ENCODE peak calls at places on chromosomes 12 and 14, in nine cellular contexts. One of them, this sample, is unnamed.

GRCh38 chr14:60183724-60184596 is 18.8 kb upstream of the DHRS7 start:
- DNase-seq in testis: no peak
- DNase-seq in GM06990: peak; percentile 50
- DNase-seq in tibial nerve: no peak
- DNase-seq in lung: no peak
- DNase-seq in psoas muscle: no peak
- DNase-seq in choroid plexus epithelial cell: peak; percentile 87
- DNase-seq in lower leg skin: no peak
- DNase-seq in cardiac fibroblast: peak; percentile 85
- DNase-seq in this sample: no peak

GRCh38 chr14:86672071-86672470 is 1142.1 kb downstream of the FLRT2 start:
- DNase-seq in testis: no peak
- DNase-seq in lower leg skin: no peak
- DNase-seq in lung: no peak
- DNase-seq in psoas muscle: no peak
- DNase-seq in choroid plexus epithelial cell: no peak
- DNase-seq in tibial nerve: no peak
- DNase-seq in GM06990: no peak
- DNase-seq in cardiac fibroblast: no peak
- DNase-seq in this sample: no peak

GRCh38 chr12:66331814-66332213 is 29.5 kb downstream of the HELB start:
- DNase-seq in cardiac fibroblast: no peak
- DNase-seq in lung: no peak
- DNase-seq in lower leg skin: no peak
- DNase-seq in choroid plexus epithelial cell: no peak
- DNase-seq in psoas muscle: no peak
- DNase-seq in testis: no peak
- DNase-seq in GM06990: no peak
- DNase-seq in tibial nerve: no peak
- DNase-seq in this sample: no peak

GRCh38 chr12:28286352-28286751 is 96.1 kb downstream of the CCDC91 start:
- DNase-seq in choroid plexus epithelial cell: no peak
- DNase-seq in testis: no peak
- DNase-seq in GM06990: no peak
- DNase-seq in cardiac fibroblast: no peak
- DNase-seq in psoas muscle: no peak
- DNase-seq in lower leg skin: no peak
- DNase-seq in tibial nerve: no peak
- DNase-seq in lung: no peak
- DNase-seq in this sample: no peak

GRCh38 chr12:131132118-131132892 is 178.6 kb downstream of the ADGRD1 start:
- DNase-seq in cardiac fibroblast: peak; percentile 27
- DNase-seq in tibial nerve: peak; percentile 62
- DNase-seq in lung: peak; percentile 63
- DNase-seq in GM06990: peak; percentile 64
- DNase-seq in psoas muscle: peak; percentile 82
- DNase-seq in testis: peak; percentile 86
- DNase-seq in choroid plexus epithelial cell: peak; percentile 65
- DNase-seq in lower leg skin: peak; percentile 92
- DNase-seq in this sample: no peak

GRCh38 chr12:19129486-19130223 is at the start of gene PLEKHA5:
- DNase-seq in lower leg skin: peak; percentile 92
- DNase-seq in cardiac fibroblast: peak; percentile 63
- DNase-seq in lung: peak; percentile 59
- DNase-seq in testis: peak; percentile 77
- DNase-seq in psoas muscle: peak; percentile 76
- DNase-seq in choroid plexus epithelial cell: peak; percentile 81
- DNase-seq in tibial nerve: peak; percentile 35
- DNase-seq in GM06990: peak; percentile 8
- DNase-seq in this sample: no peak

GRCh38 chr12:39103552-39104165 is 198.3 kb upstream of the CPNE8 start:
- DNase-seq in GM06990: no peak
- DNase-seq in choroid plexus epithelial cell: peak; percentile 67
- DNase-seq in tibial nerve: no peak
- DNase-seq in testis: peak; percentile 19
- DNase-seq in lung: no peak
- DNase-seq in lower leg skin: no peak
- DNase-seq in psoas muscle: no peak
- DNase-seq in cardiac fibroblast: peak; percentile 82
- DNase-seq in this sample: no peak

GRCh38 chr12:91677556-91677955 is 468.1 kb downstream of the BTG1 start:
- DNase-seq in choroid plexus epithelial cell: no peak
- DNase-seq in lower leg skin: no peak
- DNase-seq in GM06990: no peak
- DNase-seq in psoas muscle: no peak
- DNase-seq in lung: no peak
- DNase-seq in tibial nerve: no peak
- DNase-seq in cardiac fibroblast: no peak
- DNase-seq in testis: no peak
- DNase-seq in this sample: no peak

GRCh38 chr12:17949558-17950141 is 140.3 kb downstream of the RERGL start:
- DNase-seq in tibial nerve: no peak
- DNase-seq in testis: no peak
- DNase-seq in psoas muscle: peak; percentile 28
- DNase-seq in lower leg skin: peak; percentile 54
- DNase-seq in GM06990: no peak
- DNase-seq in choroid plexus epithelial cell: no peak
- DNase-seq in lung: no peak
- DNase-seq in cardiac fibroblast: no peak
- DNase-seq in this sample: no peak

GRCh38 chr12:79370021-79370420 is 320.7 kb downstream of the PAWR start:
- DNase-seq in lung: no peak
- DNase-seq in choroid plexus epithelial cell: peak; percentile 50
- DNase-seq in cardiac fibroblast: no peak
- DNase-seq in testis: no peak
- DNase-seq in GM06990: no peak
- DNase-seq in lower leg skin: no peak
- DNase-seq in psoas muscle: no peak
- DNase-seq in tibial nerve: no peak
- DNase-seq in this sample: no peak

GRCh38 chr12:78580296-78580695 is 284.3 kb upstream of the SYT1 start:
- DNase-seq in cardiac fibroblast: no peak
- DNase-seq in GM06990: no peak
- DNase-seq in lung: no peak
- DNase-seq in lower leg skin: no peak
- DNase-seq in testis: no peak
- DNase-seq in choroid plexus epithelial cell: no peak
- DNase-seq in tibial nerve: no peak
- DNase-seq in psoas muscle: no peak
- DNase-seq in this sample: no peak

GRCh38 chr12:85448548-85449139 is 168.6 kb downstream of the ALX1 start:
- DNase-seq in cardiac fibroblast: peak; percentile 31
- DNase-seq in lower leg skin: no peak
- DNase-seq in tibial nerve: no peak
- DNase-seq in lung: no peak
- DNase-seq in choroid plexus epithelial cell: peak; percentile 58
- DNase-seq in psoas muscle: no peak
- DNase-seq in testis: no peak
- DNase-seq in GM06990: no peak
- DNase-seq in this sample: no peak

GRCh38 chr12:39816671-39817185 is 197.1 kb upstream of the ABCD2 start:
- DNase-seq in psoas muscle: no peak
- DNase-seq in choroid plexus epithelial cell: peak; percentile 3
- DNase-seq in cardiac fibroblast: no peak
- DNase-seq in tibial nerve: no peak
- DNase-seq in GM06990: no peak
- DNase-seq in testis: no peak
- DNase-seq in lower leg skin: no peak
- DNase-seq in lung: no peak
- DNase-seq in this sample: no peak

GRCh38 chr14:69268763-69269162 is 8.8 kb downstream of the GALNT16 start:
- DNase-seq in GM06990: no peak
- DNase-seq in testis: no peak
- DNase-seq in lower leg skin: no peak
- DNase-seq in choroid plexus epithelial cell: peak; percentile 39
- DNase-seq in tibial nerve: no peak
- DNase-seq in lung: no peak
- DNase-seq in cardiac fibroblast: peak; percentile 74
- DNase-seq in psoas muscle: no peak
- DNase-seq in this sample: no peak

GRCh38 chr14:55578511-55578910 is 1.5 kb upstream of the KTN1 start:
- DNase-seq in tibial nerve: no peak
- DNase-seq in lower leg skin: no peak
- DNase-seq in lung: no peak
- DNase-seq in cardiac fibroblast: no peak
- DNase-seq in testis: peak; percentile 71
- DNase-seq in psoas muscle: no peak
- DNase-seq in choroid plexus epithelial cell: no peak
- DNase-seq in GM06990: no peak
- DNase-seq in this sample: no peak

GRCh38 chr12:57605308-57606015 is 838 bp downstream of the DTX3 start:
- DNase-seq in GM06990: no peak
- DNase-seq in tibial nerve: no peak
- DNase-seq in psoas muscle: no peak
- DNase-seq in choroid plexus epithelial cell: no peak
- DNase-seq in lung: no peak
- DNase-seq in cardiac fibroblast: no peak
- DNase-seq in testis: peak; percentile 40
- DNase-seq in lower leg skin: no peak
- DNase-seq in this sample: no peak

GRCh38 chr14:24847568-24847967 is 202.4 kb downstream of the STXBP6 start:
- DNase-seq in tibial nerve: no peak
- DNase-seq in lung: no peak
- DNase-seq in lower leg skin: no peak
- DNase-seq in GM06990: no peak
- DNase-seq in cardiac fibroblast: peak; percentile 16
- DNase-seq in psoas muscle: no peak
- DNase-seq in choroid plexus epithelial cell: no peak
- DNase-seq in testis: no peak
- DNase-seq in this sample: no peak

GRCh38 chr14:68495638-68496114 is 297.2 kb downstream of the ZFP36L1 start:
- DNase-seq in testis: no peak
- DNase-seq in psoas muscle: no peak
- DNase-seq in lower leg skin: no peak
- DNase-seq in tibial nerve: no peak
- DNase-seq in choroid plexus epithelial cell: no peak
- DNase-seq in GM06990: peak; percentile 67
- DNase-seq in cardiac fibroblast: no peak
- DNase-seq in lung: no peak
- DNase-seq in this sample: no peak

GRCh38 chr14:21039585-21040369 is 2.4 kb upstream of the RNASE7 start:
- DNase-seq in lower leg skin: peak; percentile 82
- DNase-seq in cardiac fibroblast: peak; percentile 73
- DNase-seq in testis: peak; percentile 60
- DNase-seq in choroid plexus epithelial cell: peak; percentile 88
- DNase-seq in lung: no peak
- DNase-seq in tibial nerve: no peak
- DNase-seq in GM06990: no peak
- DNase-seq in psoas muscle: peak; percentile 70
- DNase-seq in this sample: no peak

GRCh38 chr12:59164991-59165718 is 244.9 kb upstream of the LRIG3 start:
- DNase-seq in lower leg skin: no peak
- DNase-seq in psoas muscle: no peak
- DNase-seq in testis: no peak
- DNase-seq in tibial nerve: no peak
- DNase-seq in GM06990: no peak
- DNase-seq in lung: no peak
- DNase-seq in cardiac fibroblast: peak; percentile 65
- DNase-seq in choroid plexus epithelial cell: peak; percentile 74
- DNase-seq in this sample: no peak
- TF ChIP-seq CTCF in lower leg skin: no peak
- TF ChIP-seq CTCF in psoas muscle: peak; percentile 39
- TF ChIP-seq CTCF in testis: peak; percentile 14
- TF ChIP-seq CTCF in tibial nerve: peak; percentile 37
- TF ChIP-seq CTCF in GM06990: peak; percentile 48
- TF ChIP-seq CTCF in lung: no peak
- TF ChIP-seq CTCF in cardiac fibroblast: peak; percentile 37
- TF ChIP-seq CTCF in choroid plexus epithelial cell: peak; percentile 47
- TF ChIP-seq CTCF in this sample: peak; percentile 34

GRCh38 chr14:104792945-104793702 is 2.4 kb downstream of the AKT1 start:
- DNase-seq in cardiac fibroblast: no peak
- DNase-seq in lower leg skin: no peak
- DNase-seq in tibial nerve: no peak
- DNase-seq in GM06990: no peak
- DNase-seq in choroid plexus epithelial cell: no peak
- DNase-seq in lung: no peak
- DNase-seq in testis: no peak
- DNase-seq in psoas muscle: no peak
- DNase-seq in this sample: no peak
- TF ChIP-seq CTCF in cardiac fibroblast: no peak
- TF ChIP-seq CTCF in lower leg skin: no peak
- TF ChIP-seq CTCF in tibial nerve: no peak
- TF ChIP-seq CTCF in GM06990: no peak
- TF ChIP-seq CTCF in choroid plexus epithelial cell: peak; percentile 13
- TF ChIP-seq CTCF in lung: no peak
- TF ChIP-seq CTCF in testis: no peak
- TF ChIP-seq CTCF in psoas muscle: no peak
- TF ChIP-seq CTCF in this sample: no peak

GRCh38 chr12:20426191-20426590 is 57.9 kb downstream of the PDE3A start:
- DNase-seq in cardiac fibroblast: peak; percentile 72
- DNase-seq in choroid plexus epithelial cell: no peak
- DNase-seq in tibial nerve: peak; percentile 15
- DNase-seq in lower leg skin: no peak
- DNase-seq in testis: peak; percentile 15
- DNase-seq in GM06990: no peak
- DNase-seq in lung: no peak
- DNase-seq in psoas muscle: peak; percentile 70
- DNase-seq in this sample: no peak

GRCh38 chr12:20426956-20427355 is 58.6 kb downstream of the PDE3A start:
- DNase-seq in choroid plexus epithelial cell: no peak
- DNase-seq in cardiac fibroblast: no peak
- DNase-seq in lung: no peak
- DNase-seq in tibial nerve: no peak
- DNase-seq in psoas muscle: no peak
- DNase-seq in GM06990: no peak
- DNase-seq in lower leg skin: no peak
- DNase-seq in testis: no peak
- DNase-seq in this sample: no peak

GRCh38 chr12:20421338-20421890 is 53.1 kb downstream of the PDE3A start:
- DNase-seq in lung: no peak
- DNase-seq in tibial nerve: no peak
- DNase-seq in choroid plexus epithelial cell: peak; percentile 71
- DNase-seq in psoas muscle: peak; percentile 57
- DNase-seq in testis: no peak
- DNase-seq in GM06990: peak; percentile 1
- DNase-seq in cardiac fibroblast: no peak
- DNase-seq in lower leg skin: no peak
- DNase-seq in this sample: no peak

GRCh38 chr12:20420557-20420956 is 52.2 kb downstream of the PDE3A start:
- DNase-seq in lower leg skin: no peak
- DNase-seq in choroid plexus epithelial cell: peak; percentile 45
- DNase-seq in tibial nerve: no peak
- DNase-seq in GM06990: no peak
- DNase-seq in psoas muscle: no peak
- DNase-seq in cardiac fibroblast: peak; percentile 37
- DNase-seq in testis: no peak
- DNase-seq in lung: no peak
- DNase-seq in this sample: no peak

GRCh38 chr12:20423557-20423956 is 55.2 kb downstream of the PDE3A start:
- DNase-seq in lung: no peak
- DNase-seq in GM06990: no peak
- DNase-seq in tibial nerve: no peak
- DNase-seq in cardiac fibroblast: no peak
- DNase-seq in psoas muscle: no peak
- DNase-seq in choroid plexus epithelial cell: no peak
- DNase-seq in testis: no peak
- DNase-seq in lower leg skin: no peak
- DNase-seq in this sample: no peak
- TF ChIP-seq CTCF in lung: no peak
- TF ChIP-seq CTCF in GM06990: no peak
- TF ChIP-seq CTCF in tibial nerve: no peak
- TF ChIP-seq CTCF in cardiac fibroblast: peak; percentile 18
- TF ChIP-seq CTCF in psoas muscle: no peak
- TF ChIP-seq CTCF in choroid plexus epithelial cell: peak; percentile 15
- TF ChIP-seq CTCF in testis: no peak
- TF ChIP-seq CTCF in lower leg skin: no peak
- TF ChIP-seq CTCF in this sample: no peak

GRCh38 chr12:115983226-115983798 is 294.2 kb downstream of the MED13L start:
- DNase-seq in cardiac fibroblast: peak; percentile 22
- DNase-seq in tibial nerve: no peak
- DNase-seq in psoas muscle: no peak
- DNase-seq in lung: no peak
- DNase-seq in lower leg skin: no peak
- DNase-seq in testis: no peak
- DNase-seq in GM06990: no peak
- DNase-seq in choroid plexus epithelial cell: no peak
- DNase-seq in this sample: no peak
- TF ChIP-seq CTCF in cardiac fibroblast: peak; percentile 31
- TF ChIP-seq CTCF in tibial nerve: peak; percentile 6
- TF ChIP-seq CTCF in psoas muscle: peak; percentile 31
- TF ChIP-seq CTCF in lung: no peak
- TF ChIP-seq CTCF in lower leg skin: no peak
- TF ChIP-seq CTCF in testis: no peak
- TF ChIP-seq CTCF in GM06990: peak; percentile 29
- TF ChIP-seq CTCF in choroid plexus epithelial cell: peak; percentile 59
- TF ChIP-seq CTCF in this sample: peak; percentile 15

This sample was measured in CD14-positive monocyte.